ENCODE peak calls at places on chromosomes 6 and 20, in four cellular contexts. H, N, C and P are unnamed samples.
A peak's percentile ranks its signal among the peaks of the same experiment; 100 is the strongest.

GRCh38 chr6:31465185-31465536 is 32.8 kb upstream of the MICB start:
- DNase-seq in C (no peak), N (no peak), H (no peak), P (no peak)

GRCh38 chr6:106117579-106117978 is 31.4 kb downstream of the PRDM1 start:
- DNase-seq in H (no peak), C (no peak), N (no peak), P (no peak)

GRCh38 chr20:19944772-19945459 is 72.2 kb upstream of the NAA20 start:
- DNase-seq in C (no peak), H (peak; percentile 67), N (peak; percentile 50), P (no peak)

GRCh38 chr6:56954389-56955170 is at the start of gene BEND6:
- DNase-seq in N (peak; percentile 67), C (no peak), H (peak; percentile 87), P (peak; percentile 82)

GRCh38 chr20:10863337-10864060 is 189.7 kb upstream of the JAG1 start:
- DNase-seq in N (peak; percentile 23), H (peak; percentile 90), C (peak; percentile 23), P (no peak)

GRCh38 chr20:25538838-25539665 is 46.3 kb downstream of the NINL start:
- DNase-seq in H (no peak), N (no peak), C (no peak), P (no peak)

GRCh38 chr20:4064118-4064962 is 49.0 kb upstream of the RNF24 start:
- DNase-seq in N (peak; percentile 79), H (peak; percentile 93), C (peak; percentile 10), P (peak; percentile 86)

GRCh38 chr6:44042261-44043035 is 84.8 kb downstream of the MRPL14 start:
- DNase-seq in N (no peak), C (no peak), H (no peak), P (no peak)

GRCh38 chr6:140478631-140479030 is 1104.2 kb upstream of the CITED2 start:
- DNase-seq in H (no peak), N (no peak), C (no peak), P (no peak)

GRCh38 chr6:140486468-140487361 is 1112.3 kb upstream of the CITED2 start:
- DNase-seq in C (no peak), H (peak; percentile 45), N (no peak), P (no peak)

GRCh38 chr6:140485740-140486467 is 1111.5 kb upstream of the CITED2 start:
- DNase-seq in N (peak; percentile 82), H (peak; percentile 95), C (peak; percentile 45), P (peak; percentile 12)

GRCh38 chr6:140475086-140475485 is 1100.6 kb upstream of the CITED2 start:
- DNase-seq in H (no peak), C (no peak), N (peak; percentile 39), P (no peak)

GRCh38 chr6:140480852-140481251 is 1106.4 kb upstream of the CITED2 start:
- DNase-seq in H (peak; percentile 71), C (no peak), N (no peak), P (no peak)
- H2AFZ ChIP-seq in H (peak overlapping the region; percentile 90), C (no peak overlapping the region), N (peak overlapping the region; percentile 76), P (no peak overlapping the region)

GRCh38 chr6:152700427-152700826 is 2.7 kb downstream of the MYCT1 start:
- DNase-seq in C (no peak), N (no peak), H (peak; percentile 30), P (no peak)

GRCh38 chr6:152705327-152705726 is 7.6 kb downstream of the MYCT1 start:
- DNase-seq in N (no peak), C (no peak), H (no peak), P (no peak)

GRCh38 chr6:152698692-152699091 is 995 bp downstream of the MYCT1 start:
- DNase-seq in C (no peak), N (no peak), H (no peak), P (no peak)

GRCh38 chr6:152701081-152701862 is 3.6 kb downstream of the MYCT1 start:
- DNase-seq in C (no peak), N (no peak), H (peak; percentile 62), P (no peak)

GRCh38 chr6:152701863-152702401 is 4.2 kb downstream of the MYCT1 start:
- DNase-seq in C (no peak), N (no peak), H (peak; percentile 68), P (no peak)
- H3K4me2 ChIP-seq in C (no peak overlapping the region), N (no peak overlapping the region), H (peak overlapping the region; percentile 91), P (no peak overlapping the region)

GRCh38 chr6:89917801-89918366 is 23.6 kb downstream of the GJA10 start:
- DNase-seq in H (no peak), N (no peak), C (no peak), P (no peak)
- H2AFZ ChIP-seq in H (peak overlapping the region; percentile 32), N (no peak overlapping the region), C (no peak overlapping the region), P (no peak overlapping the region)

DNA sequence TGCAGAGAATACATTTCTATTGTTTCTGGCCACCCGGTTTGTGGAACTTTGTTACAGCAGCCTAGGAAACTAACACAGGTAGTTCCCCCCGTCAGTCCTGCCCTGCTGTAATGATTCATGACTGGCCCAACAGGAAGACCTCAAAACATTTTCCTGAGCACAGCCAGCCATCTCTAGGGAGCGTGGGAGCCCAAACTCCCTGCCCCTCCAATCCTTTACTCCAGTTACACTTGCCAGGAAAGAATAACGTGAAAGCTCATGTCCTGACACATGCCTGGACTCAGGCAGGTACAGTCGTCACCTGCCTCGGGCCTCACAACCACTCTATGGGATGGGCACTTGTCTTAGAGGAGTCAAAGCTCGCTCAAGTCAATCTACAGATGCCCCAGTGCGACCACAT is 8.4 kb downstream of the TXNDC5 start:
- DNase-seq in H (no peak), C (no peak), N (no peak), P (no peak)
- H3K4me2 ChIP-seq in H (no peak overlapping the region), C (no peak overlapping the region), N (no peak overlapping the region), P (no peak overlapping the region)

GRCh38 chr20:63536997-63537524 is at the start of gene PTK6:
- DNase-seq in N (no peak), H (no peak), C (no peak), P (no peak)

GRCh38 chr20:63536241-63536977 is 767 bp downstream of the PTK6 start:
- DNase-seq in N (no peak), C (no peak), H (peak; percentile 29), P (no peak)

GRCh38 chr20:63539092-63539430 is 1.9 kb upstream of the PTK6 start:
- DNase-seq in C (no peak), H (no peak), N (no peak), P (no peak)

GRCh38 chr20:63538204-63539091 is 1.3 kb upstream of the PTK6 start:
- DNase-seq in H (peak; percentile 22), N (no peak), C (no peak), P (peak; percentile 57)

GRCh38 chr20:63537525-63538203 is 488 bp upstream of the PTK6 start:
- DNase-seq in H (peak; percentile 86), N (peak; percentile 93), C (peak; percentile 93), P (peak; percentile 93)
- H2AFZ ChIP-seq in H (peak overlapping the region; percentile 98), N (peak overlapping the region; percentile 74), C (no peak overlapping the region), P (peak overlapping the region; percentile 18)

DNA sequence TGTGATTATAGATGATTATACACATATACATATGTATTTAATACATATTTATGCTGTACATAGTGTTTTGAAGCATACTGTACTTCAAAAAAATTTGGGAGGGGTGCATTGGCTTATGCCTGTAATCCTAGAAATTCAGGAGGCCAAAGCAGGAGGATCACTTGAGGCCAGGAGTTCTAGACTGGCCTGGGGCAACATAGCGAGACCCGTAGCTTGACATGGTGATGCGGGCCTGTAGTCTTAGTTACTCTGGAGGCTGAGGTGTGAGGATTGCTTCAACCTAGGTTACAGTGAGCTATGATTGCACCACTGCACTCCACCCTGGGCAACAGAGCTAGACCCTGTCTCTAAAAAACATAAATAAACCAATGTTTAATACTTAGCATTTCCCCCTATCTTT is 1.6 kb upstream of the FAM110A start:
- DNase-seq in H (no peak), C (no peak), N (no peak), P (no peak)
- H3K4me2 ChIP-seq in H (no peak overlapping the region), C (no peak overlapping the region), N (no peak overlapping the region), P (no peak overlapping the region)

GRCh38 chr6:82144007-82144851 is 103.3 kb downstream of the IBTK start:
- DNase-seq in H (peak; percentile 98), C (peak; percentile 75), N (peak; percentile 96), P (peak; percentile 81)
- H2AFZ ChIP-seq in H (peak overlapping the region; percentile 82), C (peak overlapping the region; percentile 72), N (peak overlapping the region; percentile 57), P (no peak overlapping the region)

GRCh38 chr6:150598858-150599198 is 857 bp upstream of the PLEKHG1 start:
- DNase-seq in C (no peak), H (no peak), N (no peak), P (no peak)
- H3K4me2 ChIP-seq in C (peak overlapping the region; percentile 90), H (no peak overlapping the region), N (peak overlapping the region; percentile 81), P (peak overlapping the region; percentile 96)

GRCh38 chr6:34057191-34057590 is 88.7 kb downstream of the GRM4 start:
- DNase-seq in C (no peak), N (no peak), H (no peak), P (no peak)

GRCh38 chr6:34057790-34058189 is 88.1 kb downstream of the GRM4 start:
- DNase-seq in C (no peak), H (no peak), N (no peak), P (no peak)

GRCh38 chr6:34055223-34055933 is 90.5 kb downstream of the GRM4 start:
- DNase-seq in C (peak; percentile 55), N (peak; percentile 25), H (peak; percentile 51), P (peak; percentile 79)

GRCh38 chr6:34053721-34054120 is 92.2 kb downstream of the GRM4 start:
- DNase-seq in N (no peak), H (no peak), C (no peak), P (no peak)

GRCh38 chr6:34056301-34056700 is 89.6 kb downstream of the GRM4 start:
- DNase-seq in C (peak; percentile 68), H (peak; percentile 35), N (no peak), P (no peak)
- H2AFZ ChIP-seq in C (no peak overlapping the region), H (peak overlapping the region; percentile 81), N (no peak overlapping the region), P (no peak overlapping the region)

GRCh38 chr6:10532392-10532791 is 11.2 kb downstream of the GCNT2 start:
- DNase-seq in N (no peak), H (no peak), C (no peak), P (no peak)

GRCh38 chr6:10531513-10531912 is 10.4 kb downstream of the GCNT2 start:
- DNase-seq in N (no peak), C (no peak), H (no peak), P (no peak)

GRCh38 chr6:10535198-10535597 is 14.0 kb downstream of the GCNT2 start:
- DNase-seq in C (no peak), H (no peak), N (no peak), P (no peak)

GRCh38 chr6:10531942-10532341 is 10.8 kb downstream of the GCNT2 start:
- DNase-seq in N (no peak), C (no peak), H (no peak), P (no peak)

DNA sequence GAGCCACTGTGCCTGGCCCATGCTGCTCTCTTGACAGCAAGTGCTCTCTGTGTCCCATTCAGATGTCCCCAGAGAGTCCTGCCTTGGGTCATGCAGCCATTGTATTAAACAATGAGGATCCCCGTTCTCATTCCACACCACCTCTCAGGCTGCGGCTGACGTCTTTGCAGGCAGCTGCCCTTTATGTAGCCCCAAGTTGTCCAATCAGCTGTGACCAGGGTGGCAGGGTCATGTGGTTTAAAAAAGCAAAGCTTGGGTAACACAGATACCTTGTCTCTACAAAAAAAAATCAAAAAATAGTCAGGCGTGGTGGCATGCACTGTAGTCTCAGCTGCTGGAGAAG is 13.2 kb downstream of the GCNT2 start:
- DNase-seq in C (no peak), N (no peak), H (no peak), P (no peak)
- H3K4me2 ChIP-seq in C (no peak overlapping the region), N (no peak overlapping the region), H (no peak overlapping the region), P (no peak overlapping the region)